ENCODE peak calls at places on chromosomes 3 and 15, in nine cellular contexts. G, A, M, C, Z, X, Q, N and S are unnamed samples.

GRCh38 chr3:182094321-182094720 is 382.6 kb downstream of the SOX2 start:
- DNase-seq in G (no peak), A (no peak), M (no peak), C (no peak), Z (no peak), X (no peak), Q (no peak), N (no peak), S (no peak)

GRCh38 chr15:81072551-81072950 is 61.5 kb upstream of the CFAP161 start:
- DNase-seq in G (no peak), A (no peak), M (no peak), C (no peak), Z (no peak), X (no peak), Q (no peak), N (no peak), S (peak)

GRCh38 chr3:10824468-10824867 is 8.4 kb downstream of the SLC6A11 start:
- DNase-seq in G (no peak), A (no peak), M (no peak), C (no peak), Z (no peak), X (no peak), Q (no peak), N (no peak), S (no peak)

GRCh38 chr15:42145546-42146455 is 10.6 kb downstream of the PLA2G4F start:
- DNase-seq in G (no peak), A (no peak), M (no peak), C (no peak), Z (no peak), X (no peak), Q (no peak), N (no peak), S (no peak)

GRCh38 chr15:84846269-84846668 is 29.1 kb downstream of the ALPK3 start:
- DNase-seq in G (no peak), A (no peak), M (no peak), C (no peak), Z (no peak), X (no peak), Q (no peak), N (no peak), S (no peak)

GRCh38 chr3:140467104-140467577 is 210.7 kb upstream of the TRIM42 start:
- DNase-seq in G (peak), A (no peak), M (no peak), C (peak), Z (no peak), X (no peak), Q (no peak), N (peak), S (peak)

GRCh38 chr3:53346514-53346913 is 829 bp downstream of the DCP1A start:
- DNase-seq in G (peak), A (peak), M (no peak), C (peak), Z (no peak), X (no peak), Q (peak), N (peak), S (no peak)

GRCh38 chr3:47874438-47874837 is 71.5 kb downstream of the DHX30 start:
- DNase-seq in G (no peak), A (no peak), M (no peak), C (no peak), Z (no peak), X (no peak), Q (no peak), N (no peak), S (no peak)

GRCh38 chr3:108208831-108209230 is 13.4 kb downstream of the IFT57 start:
- DNase-seq in G (peak), A (no peak), M (no peak), C (no peak), Z (no peak), X (no peak), Q (no peak), N (no peak), S (peak)

GRCh38 chr3:66825421-66825820 is 172.7 kb upstream of the KBTBD8 start:
- DNase-seq in G (no peak), A (no peak), M (no peak), C (no peak), Z (no peak), X (no peak), Q (no peak), N (no peak), S (no peak)

GRCh38 chr15:23690450-23690852 is 3.3 kb upstream of the NDN start:
- DNase-seq in G (no peak), A (peak), M (no peak), C (peak), Z (no peak), X (peak), Q (peak), N (no peak), S (no peak)

GRCh38 chr3:185215873-185216586 is 37.8 kb downstream of the EHHADH start:
- DNase-seq in G (peak), A (peak), M (no peak), C (peak), Z (no peak), X (no peak), Q (peak), N (peak), S (peak)

GRCh38 chr15:44045661-44046060 is 149.4 kb downstream of the FRMD5 start:
- DNase-seq in G (no peak), A (no peak), M (no peak), C (no peak), Z (no peak), X (no peak), Q (no peak), N (no peak), S (no peak)

GRCh38 chr3:52299815-52300611 is 12.4 kb downstream of the GLYCTK start:
- DNase-seq in G (peak), A (no peak), M (no peak), C (peak), Z (peak), X (no peak), Q (no peak), N (no peak), S (peak)

GRCh38 chr15:50543556-50543955 is 2.9 kb downstream of the USP50 start:
- DNase-seq in G (no peak), A (no peak), M (peak), C (no peak), Z (no peak), X (no peak), Q (no peak), N (no peak), S (no peak)

GRCh38 chr3:71713041-71713440 is 12.2 kb downstream of the EIF4E3 start:
- DNase-seq in G (peak), A (no peak), M (no peak), C (no peak), Z (no peak), X (no peak), Q (no peak), N (no peak), S (no peak)

GRCh38 chr3:29901097-29901496 is 620.2 kb downstream of the RBMS3 start:
- DNase-seq in G (no peak), A (no peak), M (no peak), C (no peak), Z (no peak), X (no peak), Q (no peak), N (no peak), S (no peak)

GRCh38 chr15:43871835-43872234 is 45.0 kb downstream of the WDR76 start:
- DNase-seq in G (no peak), A (no peak), M (no peak), C (no peak), Z (no peak), X (no peak), Q (no peak), N (no peak), S (no peak)

GRCh38 chr15:68894208-68894607 is 36.1 kb upstream of the SPESP1 start:
- DNase-seq in G (no peak), A (no peak), M (peak), C (no peak), Z (no peak), X (no peak), Q (no peak), N (no peak), S (no peak)

GRCh38 chr3:2896281-2896967 is 213.8 kb downstream of the IL5RA start:
- DNase-seq in G (no peak), A (no peak), M (no peak), C (no peak), Z (no peak), X (no peak), Q (no peak), N (no peak), S (no peak)

GRCh38 chr3:8561365-8561764 is 59.7 kb downstream of the LMCD1 start:
- DNase-seq in G (no peak), A (peak), M (no peak), C (no peak), Z (no peak), X (no peak), Q (no peak), N (no peak), S (no peak)

GRCh38 chr3:111332488-111333095 is 209.4 kb upstream of the CD96 start:
- DNase-seq in G (no peak), A (no peak), M (no peak), C (peak), Z (no peak), X (no peak), Q (no peak), N (no peak), S (no peak)

GRCh38 chr15:33194237-33194636 is 277 bp downstream of the FMN1 start:
- DNase-seq in G (no peak), A (peak), M (no peak), C (no peak), Z (no peak), X (no peak), Q (no peak), N (no peak), S (no peak)

GRCh38 chr15:73620078-73620477 is 13.1 kb downstream of the NPTN start:
- DNase-seq in G (no peak), A (no peak), M (no peak), C (peak), Z (no peak), X (no peak), Q (no peak), N (no peak), S (no peak)

GRCh38 chr3:33881181-33882064 is 83.0 kb downstream of the PDCD6IP start:
- DNase-seq in G (no peak), A (no peak), M (no peak), C (no peak), Z (no peak), X (no peak), Q (no peak), N (no peak), S (peak)

GRCh38 chr15:75648156-75649000 is 666 bp downstream of the SNX33 start:
- DNase-seq in G (peak), A (peak), M (no peak), C (peak), Z (peak), X (no peak), Q (no peak), N (no peak), S (no peak)

GRCh38 chr3:141303481-141304223 is 64.7 kb upstream of the ZBTB38 start:
- DNase-seq in G (peak), A (peak), M (no peak), C (peak), Z (no peak), X (no peak), Q (peak), N (peak), S (peak)

GRCh38 chr3:190326930-190327329 is 4.7 kb upstream of the CLDN1 start:
- DNase-seq in G (no peak), A (peak), M (no peak), C (no peak), Z (no peak), X (no peak), Q (peak), N (no peak), S (no peak)

GRCh38 chr15:96347181-96348111 is 16.9 kb downstream of the NR2F2 start:
- DNase-seq in G (peak), A (peak), M (no peak), C (peak), Z (peak), X (no peak), Q (no peak), N (no peak), S (peak)

GRCh38 chr3:79488407-79488806 is 279.4 kb downstream of the ROBO1 start:
- DNase-seq in G (no peak), A (no peak), M (no peak), C (no peak), Z (no peak), X (no peak), Q (no peak), N (no peak), S (no peak)

GRCh38 chr3:59654120-59654952 is 604.5 kb upstream of the CFAP20DC start:
- DNase-seq in G (no peak), A (peak), M (no peak), C (no peak), Z (no peak), X (no peak), Q (peak), N (no peak), S (peak)

GRCh38 chr3:52153389-52154096 is 680 bp downstream of the POC1A start:
- DNase-seq in G (peak), A (no peak), M (no peak), C (peak), Z (peak), X (no peak), Q (no peak), N (peak), S (peak)

GRCh38 chr3:23992051-23992628 is 47.1 kb downstream of the NR1D2 start:
- DNase-seq in G (no peak), A (peak), M (no peak), C (peak), Z (no peak), X (no peak), Q (no peak), N (no peak), S (peak)

GRCh38 chr3:23653647-23654525 is 151.9 kb upstream of the UBE2E1 start:
- DNase-seq in G (no peak), A (no peak), M (no peak), C (no peak), Z (no peak), X (no peak), Q (no peak), N (no peak), S (no peak)